ENCODE peak calls at places on chromosome 16, in five cellular contexts. Q is AG08396, K is tibial nerve, J is T-helper 9 cell, O is T47D. L is an unnamed sample.

GRCh38 chr16:81939164-81940067 is 71.9 kb downstream of the SDR42E1 start:
- DNase-seq in Q (no peak), K (no peak), J (no peak), O (peak; percentile 31), L (peak; percentile 79)

GRCh38 chr16:51211148-51211547 is 60.1 kb upstream of the SALL1 start:
- DNase-seq in Q (no peak), K (no peak), J (no peak), O (no peak), L (no peak)

GRCh38 chr16:48659940-48660339 is 50.0 kb upstream of the N4BP1 start:
- DNase-seq in Q (no peak), K (no peak), J (no peak), O (no peak), L (no peak)

GRCh38 chr16:31215287-31216115 is 1.4 kb downstream of the PYDC1 start:
- DNase-seq in Q (peak; percentile 96), K (no peak), J (no peak), O (peak; percentile 73), L (peak; percentile 79)

GRCh38 chr16:59697236-59697635 is 963.1 kb upstream of the GOT2 start:
- DNase-seq in Q (no peak), K (no peak), J (no peak), O (no peak), L (no peak)

GRCh38 chr16:84823484-84823883 is 3.7 kb downstream of the CRISPLD2 start:
- DNase-seq in Q (no peak), K (no peak), J (no peak), O (no peak), L (no peak)

GRCh38 chr16:17543073-17543472 is 72.3 kb upstream of the XYLT1 start:
- DNase-seq in Q (no peak), K (no peak), J (no peak), O (no peak), L (no peak)

GRCh38 chr16:23691483-23692189 is 12.9 kb downstream of the PLK1 start:
- DNase-seq in Q (no peak), K (no peak), J (no peak), O (peak; percentile 52), L (no peak)

GRCh38 chr16:1420540-1421205 is at the start of gene UQCC4:
- DNase-seq in Q (peak; percentile 99), K (peak; percentile 99), J (peak; percentile 99), O (peak; percentile 99), L (peak; percentile 99)

GRCh38 chr16:53041196-53041977 is 11.3 kb downstream of the CHD9NB start:
- DNase-seq in Q (no peak), K (peak; percentile 57), J (no peak), O (peak; percentile 89), L (peak; percentile 51)

GRCh38 chr16:31177136-31177535 is 2.8 kb upstream of the FUS start:
- DNase-seq in Q (no peak), K (no peak), J (peak; percentile 35), O (no peak), L (no peak)

GRCh38 chr16:66910175-66910940 is 8.3 kb downstream of the CDH16 start:
- DNase-seq in Q (no peak), K (no peak), J (no peak), O (no peak), L (no peak)

GRCh38 chr16:11056989-11057645 is 112.8 kb downstream of the CLEC16A start:
- DNase-seq in Q (no peak), K (no peak), J (no peak), O (no peak), L (no peak)

GRCh38 chr16:66858740-66859396 is 14.7 kb downstream of the CA7 start:
- DNase-seq in Q (peak; percentile 72), K (no peak), J (no peak), O (no peak), L (no peak)

GRCh38 chr16:83015871-83016270 is 389.1 kb downstream of the CDH13 start:
- DNase-seq in Q (no peak), K (no peak), J (no peak), O (no peak), L (no peak)

GRCh38 chr16:46894011-46894672 is 10.0 kb downstream of the GPT2 start:
- DNase-seq in Q (no peak), K (no peak), J (no peak), O (no peak), L (no peak)

GRCh38 chr16:64865037-64865696 is 256.7 kb downstream of the CDH11 start:
- DNase-seq in Q (no peak), K (no peak), J (no peak), O (no peak), L (peak; percentile 1)

GRCh38 chr16:81841709-81842108 is 62.6 kb downstream of the PLCG2 start:
- DNase-seq in Q (no peak), K (no peak), J (no peak), O (no peak), L (no peak)

GRCh38 chr16:75402821-75403475 is 30.4 kb downstream of the CFDP1 start:
- DNase-seq in Q (no peak), K (peak; percentile 28), J (no peak), O (peak; percentile 39), L (peak; percentile 8)

GRCh38 chr16:88936008-88936912 is 40.7 kb downstream of the CBFA2T3 start:
- DNase-seq in Q (no peak), K (peak; percentile 40), J (no peak), O (peak; percentile 80), L (no peak)

L was measured in ELF-1.